ENCODE peak calls at places on chromosome 2, in nine cellular contexts. One of them, this sample, is unnamed.

GRCh38 chr2:7037340-7038333 is 120.4 kb downstream of the RNF144A start:
- ATAC-seq in A549: peak; percentile 96
- ATAC-seq in HCT116: peak; percentile 95
- ATAC-seq in right lobe of liver: peak; percentile 93
- ATAC-seq in heart left ventricle: peak; percentile 82
- ATAC-seq in HepG2: peak; percentile 93
- ATAC-seq in upper lobe of left lung: peak; percentile 77
- ATAC-seq in K562: peak; percentile 98
- ATAC-seq in body of pancreas: peak; percentile 77
- ATAC-seq in this sample: peak; percentile 62

GRCh38 chr2:102034683-102035606 is 43.2 kb downstream of the IL1R2 start:
- ATAC-seq in A549: no peak
- ATAC-seq in HCT116: no peak
- ATAC-seq in right lobe of liver: peak; percentile 52
- ATAC-seq in heart left ventricle: no peak
- ATAC-seq in HepG2: no peak
- ATAC-seq in upper lobe of left lung: no peak
- ATAC-seq in K562: no peak
- ATAC-seq in body of pancreas: no peak
- ATAC-seq in this sample: no peak

GRCh38 chr2:8151888-8152287 is 530.0 kb upstream of the ID2 start:
- ATAC-seq in A549: no peak
- ATAC-seq in HCT116: no peak
- ATAC-seq in right lobe of liver: no peak
- ATAC-seq in heart left ventricle: no peak
- ATAC-seq in HepG2: no peak
- ATAC-seq in upper lobe of left lung: no peak
- ATAC-seq in K562: no peak
- ATAC-seq in body of pancreas: no peak
- ATAC-seq in this sample: no peak

GRCh38 chr2:221463235-221463896 is 108.7 kb downstream of the EPHA4 start:
- ATAC-seq in A549: no peak
- ATAC-seq in HCT116: no peak
- ATAC-seq in right lobe of liver: no peak
- ATAC-seq in heart left ventricle: no peak
- ATAC-seq in HepG2: no peak
- ATAC-seq in upper lobe of left lung: no peak
- ATAC-seq in K562: no peak
- ATAC-seq in body of pancreas: no peak
- ATAC-seq in this sample: no peak

GRCh38 chr2:44819061-44819460 is 122.4 kb upstream of the SIX3 start:
- ATAC-seq in A549: no peak
- ATAC-seq in HCT116: no peak
- ATAC-seq in right lobe of liver: no peak
- ATAC-seq in heart left ventricle: no peak
- ATAC-seq in HepG2: no peak
- ATAC-seq in upper lobe of left lung: no peak
- ATAC-seq in K562: no peak
- ATAC-seq in body of pancreas: no peak
- ATAC-seq in this sample: no peak

GRCh38 chr2:216131175-216131926 is 22.2 kb downstream of the XRCC5 start:
- ATAC-seq in A549: no peak
- ATAC-seq in HCT116: no peak
- ATAC-seq in right lobe of liver: peak; percentile 23
- ATAC-seq in heart left ventricle: no peak
- ATAC-seq in HepG2: no peak
- ATAC-seq in upper lobe of left lung: no peak
- ATAC-seq in K562: no peak
- ATAC-seq in body of pancreas: no peak
- ATAC-seq in this sample: no peak

GRCh38 chr2:5479265-5479928 is 212.8 kb upstream of the SOX11 start:
- ATAC-seq in A549: no peak
- ATAC-seq in HCT116: no peak
- ATAC-seq in right lobe of liver: no peak
- ATAC-seq in heart left ventricle: peak; percentile 36
- ATAC-seq in HepG2: no peak
- ATAC-seq in upper lobe of left lung: no peak
- ATAC-seq in K562: no peak
- ATAC-seq in body of pancreas: no peak
- ATAC-seq in this sample: no peak

GRCh38 chr2:114661926-114662670 is 219.7 kb downstream of the DPP10 start:
- ATAC-seq in A549: peak; percentile 72
- ATAC-seq in HCT116: no peak
- ATAC-seq in right lobe of liver: no peak
- ATAC-seq in heart left ventricle: peak; percentile 45
- ATAC-seq in HepG2: no peak
- ATAC-seq in upper lobe of left lung: peak; percentile 82
- ATAC-seq in K562: no peak
- ATAC-seq in body of pancreas: peak; percentile 71
- ATAC-seq in this sample: no peak

GRCh38 chr2:134999536-134999935 is 47.7 kb downstream of the MAP3K19 start:
- ATAC-seq in A549: no peak
- ATAC-seq in HCT116: no peak
- ATAC-seq in right lobe of liver: no peak
- ATAC-seq in heart left ventricle: no peak
- ATAC-seq in HepG2: no peak
- ATAC-seq in upper lobe of left lung: no peak
- ATAC-seq in K562: no peak
- ATAC-seq in body of pancreas: no peak
- ATAC-seq in this sample: no peak

GRCh38 chr2:64329848-64330247 is 124.1 kb upstream of the LGALSL start:
- ATAC-seq in A549: no peak
- ATAC-seq in HCT116: no peak
- ATAC-seq in right lobe of liver: peak; percentile 9
- ATAC-seq in heart left ventricle: peak; percentile 76
- ATAC-seq in HepG2: no peak
- ATAC-seq in upper lobe of left lung: peak; percentile 4
- ATAC-seq in K562: no peak
- ATAC-seq in body of pancreas: peak; percentile 16
- ATAC-seq in this sample: peak; percentile 50

GRCh38 chr2:98868548-98869271 is 67.3 kb downstream of the CRACDL start:
- ATAC-seq in A549: no peak
- ATAC-seq in HCT116: no peak
- ATAC-seq in right lobe of liver: no peak
- ATAC-seq in heart left ventricle: no peak
- ATAC-seq in HepG2: peak; percentile 87
- ATAC-seq in upper lobe of left lung: peak; percentile 35
- ATAC-seq in K562: no peak
- ATAC-seq in body of pancreas: no peak
- ATAC-seq in this sample: no peak

GRCh38 chr2:190533968-190534309 is 583 bp downstream of the NEMP2 start:
- ATAC-seq in A549: peak; percentile 31
- ATAC-seq in HCT116: no peak
- ATAC-seq in right lobe of liver: peak; percentile 36
- ATAC-seq in heart left ventricle: no peak
- ATAC-seq in HepG2: peak; percentile 52
- ATAC-seq in upper lobe of left lung: peak; percentile 41
- ATAC-seq in K562: no peak
- ATAC-seq in body of pancreas: peak; percentile 37
- ATAC-seq in this sample: peak; percentile 40

GRCh38 chr2:190535586-190535985 is 1.1 kb upstream of the NEMP2 start:
- ATAC-seq in A549: no peak
- ATAC-seq in HCT116: no peak
- ATAC-seq in right lobe of liver: no peak
- ATAC-seq in heart left ventricle: no peak
- ATAC-seq in HepG2: no peak
- ATAC-seq in upper lobe of left lung: no peak
- ATAC-seq in K562: no peak
- ATAC-seq in body of pancreas: no peak
- ATAC-seq in this sample: no peak

GRCh38 chr2:190535119-190535439 is 557 bp upstream of the NEMP2 start:
- ATAC-seq in A549: no peak
- ATAC-seq in HCT116: no peak
- ATAC-seq in right lobe of liver: no peak
- ATAC-seq in heart left ventricle: no peak
- ATAC-seq in HepG2: no peak
- ATAC-seq in upper lobe of left lung: no peak
- ATAC-seq in K562: no peak
- ATAC-seq in body of pancreas: peak; percentile 1
- ATAC-seq in this sample: no peak

GRCh38 chr2:190533175-190533967 is 1.2 kb downstream of the NEMP2 start:
- ATAC-seq in A549: no peak
- ATAC-seq in HCT116: no peak
- ATAC-seq in right lobe of liver: no peak
- ATAC-seq in heart left ventricle: no peak
- ATAC-seq in HepG2: no peak
- ATAC-seq in upper lobe of left lung: no peak
- ATAC-seq in K562: no peak
- ATAC-seq in body of pancreas: no peak
- ATAC-seq in this sample: peak; percentile 3

GRCh38 chr2:190534310-190535118 is at the start of gene NEMP2:
- ATAC-seq in A549: peak; percentile 92
- ATAC-seq in HCT116: peak; percentile 87
- ATAC-seq in right lobe of liver: peak; percentile 87
- ATAC-seq in heart left ventricle: peak; percentile 95
- ATAC-seq in HepG2: peak; percentile 91
- ATAC-seq in upper lobe of left lung: peak; percentile 87
- ATAC-seq in K562: peak; percentile 90
- ATAC-seq in body of pancreas: peak; percentile 92
- ATAC-seq in this sample: peak; percentile 85
- TF ChIP-seq POLR2A in A549: peak; percentile 67
- TF ChIP-seq POLR2A in HCT116: peak; percentile 72
- TF ChIP-seq POLR2A in right lobe of liver: peak; percentile 85
- TF ChIP-seq POLR2A in heart left ventricle: peak; percentile 72
- TF ChIP-seq POLR2A in HepG2: peak; percentile 90
- TF ChIP-seq POLR2A in upper lobe of left lung: peak; percentile 74
- TF ChIP-seq POLR2A in K562: peak; percentile 78
- TF ChIP-seq POLR2A in body of pancreas: peak; percentile 75
- TF ChIP-seq POLR2A in this sample: peak; percentile 78

GRCh38 chr2:75561566-75562512 is 1.1 kb upstream of the EVA1A start:
- ATAC-seq in A549: no peak
- ATAC-seq in HCT116: no peak
- ATAC-seq in right lobe of liver: no peak
- ATAC-seq in heart left ventricle: no peak
- ATAC-seq in HepG2: no peak
- ATAC-seq in upper lobe of left lung: peak; percentile 4
- ATAC-seq in K562: no peak
- ATAC-seq in body of pancreas: no peak
- ATAC-seq in this sample: no peak
- H3K4me3 ChIP-seq in A549: peak overlapping the region; percentile 70
- H3K4me3 ChIP-seq in HCT116: peak overlapping the region; percentile 57
- H3K4me3 ChIP-seq in right lobe of liver: no peak overlapping the region
- H3K4me3 ChIP-seq in heart left ventricle: peak overlapping the region; percentile 73
- H3K4me3 ChIP-seq in HepG2: peak overlapping the region; percentile 91
- H3K4me3 ChIP-seq in upper lobe of left lung: no peak overlapping the region
- H3K4me3 ChIP-seq in K562: no peak overlapping the region
- H3K4me3 ChIP-seq in body of pancreas: no peak overlapping the region
- H3K4me3 ChIP-seq in this sample: no peak overlapping the region

DNA sequence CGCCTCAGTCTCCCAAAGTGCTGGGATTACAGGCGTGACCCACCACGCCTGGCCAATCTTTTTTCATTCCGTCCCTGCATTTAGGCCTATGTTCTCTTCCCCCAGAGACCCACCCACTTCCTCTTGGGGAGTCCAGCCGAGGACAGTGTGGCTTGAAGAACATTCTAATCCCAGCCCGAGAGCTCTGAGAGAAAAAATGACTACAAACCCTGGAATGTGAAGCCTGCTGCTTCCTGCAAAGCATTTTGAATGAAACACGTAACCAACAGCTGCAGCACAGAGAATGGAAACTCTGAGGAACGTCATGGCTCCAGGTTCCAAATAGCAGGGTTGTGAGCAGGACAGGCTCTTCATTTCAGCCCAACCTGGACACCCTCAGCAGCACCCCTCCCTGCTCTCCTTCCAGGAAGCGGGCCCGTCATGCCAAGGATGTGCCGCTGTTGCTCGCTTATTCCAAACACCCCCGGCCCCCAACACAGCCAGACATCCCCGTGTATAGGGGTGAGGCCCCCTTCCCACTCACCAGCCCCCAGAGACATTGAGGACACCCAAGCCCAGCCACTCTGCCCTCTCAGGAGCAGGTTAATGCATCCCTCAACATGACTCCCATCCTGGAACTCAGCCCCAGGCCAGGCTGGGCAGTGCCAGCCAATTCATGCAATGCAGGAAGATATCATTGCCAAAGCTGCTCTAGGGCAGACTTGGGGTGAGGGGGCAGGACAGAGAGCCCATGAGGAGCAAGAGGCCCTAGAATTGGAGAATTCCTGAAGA is 139.8 kb downstream of the ZFP36L2 start:
- ATAC-seq in A549: peak; percentile 84
- ATAC-seq in HCT116: peak; percentile 54
- ATAC-seq in right lobe of liver: peak; percentile 70
- ATAC-seq in heart left ventricle: peak; percentile 85
- ATAC-seq in HepG2: no peak
- ATAC-seq in upper lobe of left lung: peak; percentile 83
- ATAC-seq in K562: no peak
- ATAC-seq in body of pancreas: peak; percentile 76
- ATAC-seq in this sample: peak; percentile 94
- TF ChIP-seq POLR2A in A549: no peak
- TF ChIP-seq POLR2A in HCT116: no peak
- TF ChIP-seq POLR2A in right lobe of liver: no peak
- TF ChIP-seq POLR2A in heart left ventricle: no peak
- TF ChIP-seq POLR2A in HepG2: no peak
- TF ChIP-seq POLR2A in upper lobe of left lung: no peak
- TF ChIP-seq POLR2A in K562: no peak
- TF ChIP-seq POLR2A in body of pancreas: no peak
- TF ChIP-seq POLR2A in this sample: peak; percentile 31

GRCh38 chr2:219998714-219999227 is 371.3 kb downstream of the SLC4A3 start:
- ATAC-seq in A549: no peak
- ATAC-seq in HCT116: peak; percentile 37
- ATAC-seq in right lobe of liver: no peak
- ATAC-seq in heart left ventricle: no peak
- ATAC-seq in HepG2: peak; percentile 72
- ATAC-seq in upper lobe of left lung: no peak
- ATAC-seq in K562: peak; percentile 47
- ATAC-seq in body of pancreas: no peak
- ATAC-seq in this sample: no peak

GRCh38 chr2:219996366-219996765 is 368.9 kb downstream of the SLC4A3 start:
- ATAC-seq in A549: no peak
- ATAC-seq in HCT116: no peak
- ATAC-seq in right lobe of liver: no peak
- ATAC-seq in heart left ventricle: no peak
- ATAC-seq in HepG2: no peak
- ATAC-seq in upper lobe of left lung: no peak
- ATAC-seq in K562: no peak
- ATAC-seq in body of pancreas: no peak
- ATAC-seq in this sample: no peak

GRCh38 chr2:219998099-219998498 is 370.7 kb downstream of the SLC4A3 start:
- ATAC-seq in A549: no peak
- ATAC-seq in HCT116: no peak
- ATAC-seq in right lobe of liver: no peak
- ATAC-seq in heart left ventricle: no peak
- ATAC-seq in HepG2: peak; percentile 36
- ATAC-seq in upper lobe of left lung: no peak
- ATAC-seq in K562: no peak
- ATAC-seq in body of pancreas: no peak
- ATAC-seq in this sample: no peak

GRCh38 chr2:219997341-219997851 is 370.0 kb downstream of the SLC4A3 start:
- ATAC-seq in A549: peak; percentile 56
- ATAC-seq in HCT116: peak; percentile 74
- ATAC-seq in right lobe of liver: no peak
- ATAC-seq in heart left ventricle: no peak
- ATAC-seq in HepG2: no peak
- ATAC-seq in upper lobe of left lung: no peak
- ATAC-seq in K562: peak; percentile 84
- ATAC-seq in body of pancreas: no peak
- ATAC-seq in this sample: no peak

DNA sequence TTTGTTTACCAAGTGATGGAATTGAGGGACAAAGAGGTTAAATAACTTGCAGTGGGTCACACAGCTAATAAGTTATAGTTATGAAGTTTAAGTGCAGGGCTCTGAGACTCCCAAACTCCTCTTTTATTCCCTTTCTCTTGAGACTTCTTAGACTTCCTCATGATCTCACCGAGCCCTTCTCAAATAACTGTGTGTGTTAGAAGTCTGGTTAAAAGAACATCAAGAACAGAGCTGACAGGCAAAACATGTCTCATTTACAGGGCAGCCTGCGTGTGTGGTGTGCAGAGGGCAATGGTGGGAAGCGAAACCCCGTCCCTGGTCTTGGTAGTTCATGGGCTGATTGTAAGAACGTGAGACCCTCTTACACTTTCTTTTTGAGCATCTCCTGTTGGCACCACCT is 368.0 kb downstream of the SLC4A3 start:
- ATAC-seq in A549: no peak
- ATAC-seq in HCT116: no peak
- ATAC-seq in right lobe of liver: no peak
- ATAC-seq in heart left ventricle: no peak
- ATAC-seq in HepG2: no peak
- ATAC-seq in upper lobe of left lung: no peak
- ATAC-seq in K562: no peak
- ATAC-seq in body of pancreas: no peak
- ATAC-seq in this sample: no peak
- H3K4me3 ChIP-seq in A549: no peak overlapping the region
- H3K4me3 ChIP-seq in HCT116: no peak overlapping the region
- H3K4me3 ChIP-seq in right lobe of liver: no peak overlapping the region
- H3K4me3 ChIP-seq in heart left ventricle: no peak overlapping the region
- H3K4me3 ChIP-seq in HepG2: no peak overlapping the region
- H3K4me3 ChIP-seq in upper lobe of left lung: no peak overlapping the region
- H3K4me3 ChIP-seq in K562: no peak overlapping the region
- H3K4me3 ChIP-seq in body of pancreas: no peak overlapping the region
- H3K4me3 ChIP-seq in this sample: no peak overlapping the region

This sample was measured in gastroesophageal sphincter.